ENCODE peak calls at places on chromosome 1, in seven cellular contexts. One of them, this sample, is unnamed.

GRCh38 chr1:158149175-158149574 is 31.5 kb upstream of the CD1D start:
- DNase-seq in neural crest cell: no peak
- DNase-seq in heart right ventricle: peak
- DNase-seq in ovary: peak
- DNase-seq in CD8-positive, alpha-beta T cell: no peak
- DNase-seq in body of pancreas: no peak
- DNase-seq in activated CD8-positive, alpha-beta T cell treated with anti-CD3 and anti-CD28 coated beads for 36 hours: no peak
- DNase-seq in this sample: no peak

GRCh38 chr1:64087768-64088167 is 115.7 kb upstream of the UBE2U start:
- DNase-seq in neural crest cell: no peak
- DNase-seq in activated CD8-positive, alpha-beta T cell treated with anti-CD3 and anti-CD28 coated beads for 36 hours: no peak
- DNase-seq in body of pancreas: no peak
- DNase-seq in ovary: no peak
- DNase-seq in heart right ventricle: no peak
- DNase-seq in CD8-positive, alpha-beta T cell: no peak
- DNase-seq in this sample: no peak

GRCh38 chr1:201383647-201384405 is 6.3 kb upstream of the TNNT2 start:
- DNase-seq in activated CD8-positive, alpha-beta T cell treated with anti-CD3 and anti-CD28 coated beads for 36 hours: no peak
- DNase-seq in body of pancreas: no peak
- DNase-seq in CD8-positive, alpha-beta T cell: no peak
- DNase-seq in heart right ventricle: no peak
- DNase-seq in neural crest cell: no peak
- DNase-seq in ovary: no peak
- DNase-seq in this sample: no peak

GRCh38 chr1:161073474-161074121 is 3.9 kb upstream of the ARHGAP30 start:
- DNase-seq in activated CD8-positive, alpha-beta T cell treated with anti-CD3 and anti-CD28 coated beads for 36 hours: peak
- DNase-seq in ovary: no peak
- DNase-seq in neural crest cell: no peak
- DNase-seq in heart right ventricle: no peak
- DNase-seq in CD8-positive, alpha-beta T cell: no peak
- DNase-seq in body of pancreas: no peak
- DNase-seq in this sample: no peak

GRCh38 chr1:234676103-234676594 is 66.2 kb upstream of the IRF2BP2 start:
- DNase-seq in activated CD8-positive, alpha-beta T cell treated with anti-CD3 and anti-CD28 coated beads for 36 hours: peak
- DNase-seq in ovary: peak
- DNase-seq in CD8-positive, alpha-beta T cell: no peak
- DNase-seq in body of pancreas: peak
- DNase-seq in heart right ventricle: peak
- DNase-seq in neural crest cell: peak
- DNase-seq in this sample: peak

GRCh38 chr1:16082283-16083038 is 9.0 kb upstream of the FAM131C start:
- DNase-seq in heart right ventricle: peak
- DNase-seq in neural crest cell: peak
- DNase-seq in body of pancreas: peak
- DNase-seq in ovary: peak
- DNase-seq in activated CD8-positive, alpha-beta T cell treated with anti-CD3 and anti-CD28 coated beads for 36 hours: peak
- DNase-seq in CD8-positive, alpha-beta T cell: peak
- DNase-seq in this sample: peak

GRCh38 chr1:167232801-167233200 is 12.1 kb downstream of the POU2F1 start:
- DNase-seq in neural crest cell: no peak
- DNase-seq in CD8-positive, alpha-beta T cell: no peak
- DNase-seq in heart right ventricle: no peak
- DNase-seq in activated CD8-positive, alpha-beta T cell treated with anti-CD3 and anti-CD28 coated beads for 36 hours: no peak
- DNase-seq in body of pancreas: no peak
- DNase-seq in ovary: no peak
- DNase-seq in this sample: no peak

GRCh38 chr1:18531503-18531845 is 50.7 kb downstream of the KLHDC7A start:
- DNase-seq in activated CD8-positive, alpha-beta T cell treated with anti-CD3 and anti-CD28 coated beads for 36 hours: no peak
- DNase-seq in CD8-positive, alpha-beta T cell: no peak
- DNase-seq in heart right ventricle: no peak
- DNase-seq in body of pancreas: no peak
- DNase-seq in ovary: no peak
- DNase-seq in neural crest cell: no peak
- DNase-seq in this sample: no peak

GRCh38 chr1:112737573-112737972 is 22.4 kb upstream of the PPM1J start:
- DNase-seq in heart right ventricle: no peak
- DNase-seq in ovary: no peak
- DNase-seq in activated CD8-positive, alpha-beta T cell treated with anti-CD3 and anti-CD28 coated beads for 36 hours: no peak
- DNase-seq in body of pancreas: no peak
- DNase-seq in neural crest cell: no peak
- DNase-seq in CD8-positive, alpha-beta T cell: no peak
- DNase-seq in this sample: no peak

GRCh38 chr1:232142403-232143314 is 487.3 kb downstream of the SIPA1L2 start:
- DNase-seq in neural crest cell: no peak
- DNase-seq in heart right ventricle: no peak
- DNase-seq in body of pancreas: no peak
- DNase-seq in activated CD8-positive, alpha-beta T cell treated with anti-CD3 and anti-CD28 coated beads for 36 hours: no peak
- DNase-seq in CD8-positive, alpha-beta T cell: no peak
- DNase-seq in ovary: no peak
- DNase-seq in this sample: no peak

GRCh38 chr1:94122201-94122970 is 1.4 kb upstream of the ABCA4 start:
- DNase-seq in neural crest cell: no peak
- DNase-seq in activated CD8-positive, alpha-beta T cell treated with anti-CD3 and anti-CD28 coated beads for 36 hours: no peak
- DNase-seq in body of pancreas: no peak
- DNase-seq in heart right ventricle: no peak
- DNase-seq in CD8-positive, alpha-beta T cell: no peak
- DNase-seq in ovary: no peak
- DNase-seq in this sample: no peak

GRCh38 chr1:220748091-220748934 is at the start of gene MTARC2:
- DNase-seq in neural crest cell: peak
- DNase-seq in body of pancreas: peak
- DNase-seq in heart right ventricle: peak
- DNase-seq in activated CD8-positive, alpha-beta T cell treated with anti-CD3 and anti-CD28 coated beads for 36 hours: peak
- DNase-seq in ovary: peak
- DNase-seq in CD8-positive, alpha-beta T cell: no peak
- DNase-seq in this sample: peak

GRCh38 chr1:55827350-55827749 is 612.2 kb upstream of the USP24 start:
- DNase-seq in ovary: peak
- DNase-seq in activated CD8-positive, alpha-beta T cell treated with anti-CD3 and anti-CD28 coated beads for 36 hours: no peak
- DNase-seq in heart right ventricle: no peak
- DNase-seq in neural crest cell: no peak
- DNase-seq in CD8-positive, alpha-beta T cell: no peak
- DNase-seq in body of pancreas: peak
- DNase-seq in this sample: no peak

GRCh38 chr1:182615468-182616129 is 11.4 kb upstream of the RGS16 start:
- DNase-seq in heart right ventricle: peak
- DNase-seq in body of pancreas: no peak
- DNase-seq in CD8-positive, alpha-beta T cell: no peak
- DNase-seq in ovary: peak
- DNase-seq in activated CD8-positive, alpha-beta T cell treated with anti-CD3 and anti-CD28 coated beads for 36 hours: peak
- DNase-seq in neural crest cell: no peak
- DNase-seq in this sample: no peak

GRCh38 chr1:215872658-215873057 is 305.6 kb downstream of the KCTD3 start:
- DNase-seq in CD8-positive, alpha-beta T cell: no peak
- DNase-seq in heart right ventricle: no peak
- DNase-seq in neural crest cell: no peak
- DNase-seq in body of pancreas: no peak
- DNase-seq in activated CD8-positive, alpha-beta T cell treated with anti-CD3 and anti-CD28 coated beads for 36 hours: no peak
- DNase-seq in ovary: no peak
- DNase-seq in this sample: no peak

GRCh38 chr1:33018112-33018511 is 18.6 kb downstream of the AK2 start:
- DNase-seq in body of pancreas: no peak
- DNase-seq in ovary: no peak
- DNase-seq in CD8-positive, alpha-beta T cell: no peak
- DNase-seq in activated CD8-positive, alpha-beta T cell treated with anti-CD3 and anti-CD28 coated beads for 36 hours: no peak
- DNase-seq in neural crest cell: no peak
- DNase-seq in heart right ventricle: no peak
- DNase-seq in this sample: no peak

GRCh38 chr1:180217021-180217420 is 13.0 kb upstream of the LHX4 start:
- DNase-seq in body of pancreas: no peak
- DNase-seq in ovary: no peak
- DNase-seq in neural crest cell: no peak
- DNase-seq in heart right ventricle: no peak
- DNase-seq in activated CD8-positive, alpha-beta T cell treated with anti-CD3 and anti-CD28 coated beads for 36 hours: no peak
- DNase-seq in CD8-positive, alpha-beta T cell: no peak
- DNase-seq in this sample: no peak

GRCh38 chr1:119648620-119649004 is 546 bp upstream of the ZNF697 start:
- DNase-seq in heart right ventricle: no peak
- DNase-seq in body of pancreas: no peak
- DNase-seq in CD8-positive, alpha-beta T cell: no peak
- DNase-seq in neural crest cell: no peak
- DNase-seq in ovary: no peak
- DNase-seq in activated CD8-positive, alpha-beta T cell treated with anti-CD3 and anti-CD28 coated beads for 36 hours: no peak
- DNase-seq in this sample: no peak

GRCh38 chr1:35264861-35265260 is 3.6 kb upstream of the ZMYM4 start:
- DNase-seq in neural crest cell: no peak
- DNase-seq in ovary: peak
- DNase-seq in heart right ventricle: no peak
- DNase-seq in activated CD8-positive, alpha-beta T cell treated with anti-CD3 and anti-CD28 coated beads for 36 hours: no peak
- DNase-seq in body of pancreas: peak
- DNase-seq in CD8-positive, alpha-beta T cell: no peak
- DNase-seq in this sample: no peak

GRCh38 chr1:43388021-43388575 is 1.5 kb downstream of the MED8 start:
- DNase-seq in body of pancreas: no peak
- DNase-seq in heart right ventricle: no peak
- DNase-seq in neural crest cell: no peak
- DNase-seq in CD8-positive, alpha-beta T cell: no peak
- DNase-seq in ovary: no peak
- DNase-seq in activated CD8-positive, alpha-beta T cell treated with anti-CD3 and anti-CD28 coated beads for 36 hours: no peak
- DNase-seq in this sample: no peak

GRCh38 chr1:51756290-51756689 is 122.2 kb downstream of the NRDC start:
- DNase-seq in ovary: no peak
- DNase-seq in heart right ventricle: no peak
- DNase-seq in activated CD8-positive, alpha-beta T cell treated with anti-CD3 and anti-CD28 coated beads for 36 hours: no peak
- DNase-seq in CD8-positive, alpha-beta T cell: no peak
- DNase-seq in body of pancreas: no peak
- DNase-seq in neural crest cell: no peak
- DNase-seq in this sample: no peak

GRCh38 chr1:151048645-151049032 is 1.1 kb downstream of the C1orf56 start:
- DNase-seq in ovary: no peak
- DNase-seq in neural crest cell: no peak
- DNase-seq in body of pancreas: no peak
- DNase-seq in heart right ventricle: no peak
- DNase-seq in CD8-positive, alpha-beta T cell: no peak
- DNase-seq in activated CD8-positive, alpha-beta T cell treated with anti-CD3 and anti-CD28 coated beads for 36 hours: no peak
- DNase-seq in this sample: no peak
- TF ChIP-seq CTCF in ovary: no peak
- TF ChIP-seq CTCF in neural crest cell: peak
- TF ChIP-seq CTCF in body of pancreas: peak
- TF ChIP-seq CTCF in heart right ventricle: peak
- TF ChIP-seq CTCF in CD8-positive, alpha-beta T cell: no peak
- TF ChIP-seq CTCF in activated CD8-positive, alpha-beta T cell treated with anti-CD3 and anti-CD28 coated beads for 36 hours: peak
- TF ChIP-seq CTCF in this sample: no peak

DNA sequence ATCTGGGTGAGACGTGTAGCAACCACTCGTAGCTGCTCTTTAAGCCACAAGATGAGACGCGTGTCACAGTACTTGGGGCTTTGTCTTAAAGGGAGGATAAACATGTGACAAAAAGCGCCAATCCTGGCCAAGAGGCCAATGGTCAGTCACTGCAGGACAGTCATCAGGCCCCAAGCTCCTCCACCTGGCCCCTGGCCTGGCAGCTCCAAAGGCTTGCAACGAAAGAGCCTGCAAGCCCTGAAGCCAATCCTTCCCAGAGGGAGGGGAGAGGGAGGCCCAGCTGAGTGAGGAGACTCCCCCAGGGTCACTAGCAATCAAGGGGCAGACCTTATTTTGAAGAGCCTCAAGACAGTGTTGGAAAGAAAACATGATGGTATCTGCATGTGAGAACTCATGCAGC is 11.5 kb downstream of the GLIS1 start:
- DNase-seq in heart right ventricle: no peak
- DNase-seq in ovary: no peak
- DNase-seq in body of pancreas: no peak
- DNase-seq in neural crest cell: no peak
- DNase-seq in activated CD8-positive, alpha-beta T cell treated with anti-CD3 and anti-CD28 coated beads for 36 hours: no peak
- DNase-seq in CD8-positive, alpha-beta T cell: no peak
- DNase-seq in this sample: no peak
- TF ChIP-seq CTCF in heart right ventricle: no peak
- TF ChIP-seq CTCF in ovary: no peak
- TF ChIP-seq CTCF in body of pancreas: no peak
- TF ChIP-seq CTCF in neural crest cell: no peak
- TF ChIP-seq CTCF in activated CD8-positive, alpha-beta T cell treated with anti-CD3 and anti-CD28 coated beads for 36 hours: no peak
- TF ChIP-seq CTCF in CD8-positive, alpha-beta T cell: no peak
- TF ChIP-seq CTCF in this sample: no peak

GRCh38 chr1:165525708-165526107 is 18.1 kb upstream of the LRRC52 start:
- DNase-seq in activated CD8-positive, alpha-beta T cell treated with anti-CD3 and anti-CD28 coated beads for 36 hours: no peak
- DNase-seq in neural crest cell: no peak
- DNase-seq in CD8-positive, alpha-beta T cell: no peak
- DNase-seq in ovary: no peak
- DNase-seq in body of pancreas: no peak
- DNase-seq in heart right ventricle: no peak
- DNase-seq in this sample: no peak

GRCh38 chr1:165520646-165521045 is 23.2 kb upstream of the LRRC52 start:
- DNase-seq in neural crest cell: no peak
- DNase-seq in CD8-positive, alpha-beta T cell: no peak
- DNase-seq in heart right ventricle: no peak
- DNase-seq in ovary: no peak
- DNase-seq in body of pancreas: no peak
- DNase-seq in activated CD8-positive, alpha-beta T cell treated with anti-CD3 and anti-CD28 coated beads for 36 hours: no peak
- DNase-seq in this sample: no peak

GRCh38 chr1:165527251-165527650 is 16.5 kb upstream of the LRRC52 start:
- DNase-seq in neural crest cell: no peak
- DNase-seq in activated CD8-positive, alpha-beta T cell treated with anti-CD3 and anti-CD28 coated beads for 36 hours: no peak
- DNase-seq in heart right ventricle: no peak
- DNase-seq in body of pancreas: no peak
- DNase-seq in ovary: no peak
- DNase-seq in CD8-positive, alpha-beta T cell: no peak
- DNase-seq in this sample: no peak

GRCh38 chr1:165527673-165528072 is 16.1 kb upstream of the LRRC52 start:
- DNase-seq in heart right ventricle: no peak
- DNase-seq in activated CD8-positive, alpha-beta T cell treated with anti-CD3 and anti-CD28 coated beads for 36 hours: no peak
- DNase-seq in neural crest cell: no peak
- DNase-seq in body of pancreas: no peak
- DNase-seq in CD8-positive, alpha-beta T cell: no peak
- DNase-seq in ovary: no peak
- DNase-seq in this sample: no peak

DNA sequence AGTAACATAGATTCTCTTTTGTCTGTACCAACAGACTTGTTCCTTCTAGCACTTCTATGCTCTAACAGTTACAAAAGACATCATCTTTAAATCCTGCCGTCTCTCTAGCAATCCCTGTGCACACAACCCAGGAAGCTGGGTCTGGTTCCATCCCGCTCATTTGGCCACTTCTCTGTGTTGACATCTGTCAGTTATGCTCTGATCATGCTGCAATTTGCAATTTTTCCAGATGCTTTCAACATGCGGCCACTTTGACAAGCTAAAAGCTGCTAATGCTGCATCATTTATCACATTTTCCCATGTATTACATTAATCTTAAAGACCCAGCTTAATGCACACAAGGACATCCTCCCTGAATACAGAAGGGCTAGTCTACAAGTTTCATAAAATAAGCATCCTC is 19.2 kb upstream of the LRRC52 start:
- DNase-seq in neural crest cell: no peak
- DNase-seq in activated CD8-positive, alpha-beta T cell treated with anti-CD3 and anti-CD28 coated beads for 36 hours: no peak
- DNase-seq in ovary: no peak
- DNase-seq in heart right ventricle: no peak
- DNase-seq in body of pancreas: no peak
- DNase-seq in CD8-positive, alpha-beta T cell: no peak
- DNase-seq in this sample: no peak
- TF ChIP-seq CTCF in neural crest cell: no peak
- TF ChIP-seq CTCF in activated CD8-positive, alpha-beta T cell treated with anti-CD3 and anti-CD28 coated beads for 36 hours: no peak
- TF ChIP-seq CTCF in ovary: no peak
- TF ChIP-seq CTCF in heart right ventricle: no peak
- TF ChIP-seq CTCF in body of pancreas: no peak
- TF ChIP-seq CTCF in CD8-positive, alpha-beta T cell: no peak
- TF ChIP-seq CTCF in this sample: no peak

DNA sequence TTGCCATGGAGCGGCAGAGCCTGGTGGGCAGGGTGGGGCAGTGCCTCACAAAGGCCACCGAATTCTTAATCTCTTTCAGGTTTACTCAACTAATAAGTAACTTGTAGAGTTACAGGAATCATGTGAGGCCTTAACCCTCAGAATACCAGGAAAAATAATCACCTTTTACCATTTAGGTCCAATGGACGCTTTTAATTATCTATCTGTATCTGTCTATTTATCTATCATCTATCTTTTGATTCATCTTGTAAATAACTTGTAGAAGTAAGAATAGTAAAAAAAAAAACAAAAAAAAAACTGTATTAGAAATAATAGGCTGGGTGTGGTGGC is 11.8 kb upstream of the S100A11 start:
- DNase-seq in CD8-positive, alpha-beta T cell: no peak
- DNase-seq in body of pancreas: no peak
- DNase-seq in neural crest cell: no peak
- DNase-seq in ovary: no peak
- DNase-seq in heart right ventricle: no peak
- DNase-seq in activated CD8-positive, alpha-beta T cell treated with anti-CD3 and anti-CD28 coated beads for 36 hours: no peak
- DNase-seq in this sample: no peak
- TF ChIP-seq CTCF in CD8-positive, alpha-beta T cell: no peak
- TF ChIP-seq CTCF in body of pancreas: peak
- TF ChIP-seq CTCF in neural crest cell: no peak
- TF ChIP-seq CTCF in ovary: no peak
- TF ChIP-seq CTCF in heart right ventricle: no peak
- TF ChIP-seq CTCF in activated CD8-positive, alpha-beta T cell treated with anti-CD3 and anti-CD28 coated beads for 36 hours: no peak
- TF ChIP-seq CTCF in this sample: no peak

This sample was measured in GM10248.